ENCODE peak calls at places on chromosomes 12 and 14, in ten cellular contexts. Z is PC-3; P is fibroblast of the aortic adventitia; M is EH; G is GDM1; B is activated CD8-positive, alpha-beta memory T cell treated with anti-CD3 and anti-CD28 coated beads, Interleukin-2, amount 50 U/mL, for 48 hours; J is tibial nerve; N is progenitor cell of endocrine pancreas; R is aorta; C is heart right ventricle. W is an unnamed sample.
A peak's percentile ranks its signal among the peaks of the same experiment; 100 is the strongest.

GRCh38 chr14:93944348-93945069 is 17.4 kb downstream of the FAM181A start:
- DNase-seq in R (no peak), C (no peak), P (no peak), B (no peak), Z (no peak), N (no peak), M (no peak), J (no peak), G (no peak), W (no peak)

GRCh38 chr12:79929065-79929464 is 5.8 kb downstream of the PPP1R12A start:
- DNase-seq in Z (no peak), B (no peak), M (no peak), C (no peak), N (no peak), J (no peak), G (no peak), P (no peak), R (no peak), W (no peak)

GRCh38 chr14:39175445-39176262 is 600 bp downstream of the PNN start:
- DNase-seq in R (no peak), C (no peak), P (no peak), B (peak; percentile 48), Z (peak; percentile 33), J (no peak), M (peak; percentile 49), N (peak; percentile 49), G (peak; percentile 50), W (peak; percentile 59)

GRCh38 chr14:54135804-54136280 is 179.2 kb upstream of the BMP4 start:
- DNase-seq in M (no peak), B (no peak), Z (no peak), R (no peak), J (no peak), N (no peak), P (no peak), G (no peak), C (no peak), W (no peak)

GRCh38 chr12:124369055-124369900 is 74.4 kb downstream of the RFLNA start:
- DNase-seq in J (peak; percentile 83), R (peak; percentile 91), N (no peak), Z (peak; percentile 81), G (no peak), M (peak; percentile 94), P (peak; percentile 95), C (peak; percentile 91), B (no peak), W (peak; percentile 98)

GRCh38 chr12:11923067-11923466 is 147.7 kb upstream of the BCL2L14 start:
- DNase-seq in Z (no peak), R (no peak), N (no peak), C (no peak), B (no peak), J (no peak), P (no peak), G (no peak), M (no peak), W (no peak)

GRCh38 chr12:27652174-27652763 is 44.0 kb upstream of the REP15 start:
- DNase-seq in M (peak; percentile 81), J (peak; percentile 86), N (peak; percentile 60), C (peak; percentile 85), G (peak; percentile 17), B (no peak), R (no peak), Z (peak; percentile 97), P (peak; percentile 93), W (peak; percentile 88)

GRCh38 chr14:95386536-95386935 is 66.8 kb upstream of the CLMN start:
- DNase-seq in G (no peak), C (no peak), B (no peak), P (no peak), J (no peak), Z (no peak), N (no peak), M (no peak), R (no peak), W (no peak)

GRCh38 chr14:76908834-76909233 is 82.6 kb downstream of the LRRC74A start:
- DNase-seq in G (peak; percentile 96), M (no peak), C (no peak), B (no peak), R (peak; percentile 81), N (no peak), J (no peak), P (no peak), Z (no peak), W (no peak)

W was measured in GM23248.